ENCODE peak calls at places on chromosomes 3 and 15, in five cellular contexts. F is ovary, I is heart left ventricle, W is IMR-90, T is Peyer's patch. S is an unnamed sample.

GRCh38 chr3:140188285-140188684 is 253.3 kb downstream of the CLSTN2 start:
- DNase-seq in F (no peak), I (peak; percentile 39), W (no peak), T (no peak), S (no peak)

GRCh38 chr3:157148123-157148889 is 11.6 kb downstream of the CCNL1 start:
- DNase-seq in F (no peak), I (no peak), W (no peak), T (no peak), S (no peak)

GRCh38 chr3:168249539-168250414 is 154.1 kb upstream of the GOLIM4 start:
- DNase-seq in F (peak; percentile 46), I (peak; percentile 58), W (peak; percentile 63), T (peak; percentile 62), S (peak; percentile 85)

GRCh38 chr3:3799173-3800075 is at the start of gene LRRN1:
- DNase-seq in F (peak; percentile 83), I (peak; percentile 46), W (no peak), T (peak; percentile 76), S (peak; percentile 93)

GRCh38 chr3:37862712-37863551 is 1.3 kb downstream of the CTDSPL start:
- DNase-seq in F (no peak), I (no peak), W (peak; percentile 75), T (no peak), S (peak; percentile 58)

GRCh38 chr3:124263168-124263567 is 271.2 kb upstream of the ROPN1 start:
- DNase-seq in F (no peak), I (no peak), W (peak; percentile 97), T (no peak), S (no peak)

GRCh38 chr3:9778102-9778501 is 8.4 kb upstream of the CAMK1 start:
- DNase-seq in F (no peak), I (no peak), W (peak; percentile 82), T (no peak), S (peak; percentile 19)

GRCh38 chr15:25890532-25890931 is 27.4 kb upstream of the ATP10A start:
- DNase-seq in F (no peak), I (no peak), W (no peak), T (no peak), S (no peak)

DNA sequence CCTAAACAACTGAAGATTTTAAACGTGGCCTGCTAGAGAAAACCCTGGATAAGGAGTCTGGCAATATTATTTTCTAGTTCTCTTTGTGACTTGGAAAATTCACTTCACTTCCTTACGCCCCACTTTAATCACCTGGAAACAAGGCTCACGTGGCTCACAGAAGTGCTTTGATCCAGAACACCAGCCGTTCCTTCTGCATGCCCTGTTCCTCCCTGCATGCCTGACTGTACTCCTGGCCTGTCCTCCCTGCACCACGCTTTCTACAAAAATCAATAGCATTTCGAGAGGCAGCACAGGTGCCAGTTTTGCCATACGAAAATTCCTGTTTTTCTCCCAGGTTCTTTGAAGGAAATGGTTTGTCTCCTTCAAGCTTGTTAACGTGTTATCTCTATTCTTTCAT is 474.2 kb upstream of the RGMA start:
- DNase-seq in F (no peak), I (no peak), W (no peak), T (no peak), S (no peak)
- H3K27me3 ChIP-seq in F (no peaks in the 10 kb centered on the region), I (no peaks in the 10 kb centered on the region), W (no peaks in the 10 kb centered on the region), T (no peaks in the 10 kb centered on the region), S (no peaks in the 10 kb centered on the region)

GRCh38 chr3:187040637-187041361 is 98.5 kb downstream of the RPL39L start:
- DNase-seq in F (no peak), I (no peak), W (peak; percentile 56), T (no peak), S (no peak)
- TF ChIP-seq POLR2A in F (no peak), I (no peak), W (no peak), T (no peak), S (no peak)

GRCh38 chr3:149621218-149622005 is 36.4 kb downstream of the WWTR1 start:
- DNase-seq in F (no peak), I (no peak), W (peak; percentile 92), T (no peak), S (no peak)
- H3K27ac ChIP-seq in F (no peak overlapping the region), I (peak overlapping the region; percentile 73), W (no peak overlapping the region), T (no peak overlapping the region), S (no peak overlapping the region)

DNA sequence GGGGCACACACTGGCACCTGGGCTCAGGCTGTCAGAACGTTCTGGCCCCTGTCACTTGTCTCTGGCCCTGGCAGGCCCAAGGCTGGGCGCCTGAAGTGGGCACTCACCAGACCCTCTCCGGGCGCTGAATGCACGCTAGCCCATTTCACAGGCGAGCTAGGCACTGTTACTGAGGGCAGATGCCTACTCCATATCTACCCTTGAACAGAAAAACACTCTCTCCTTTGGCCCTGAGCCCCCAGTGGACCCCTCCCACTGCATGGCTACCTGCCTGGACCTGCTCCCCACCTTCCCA is 42.3 kb upstream of the IQSEC1 start:
- DNase-seq in F (no peak), I (no peak), W (no peak), T (peak; percentile 31), S (peak; percentile 47)
- H3K27me3 ChIP-seq in F (no peaks in the 10 kb centered on the region), I (no peaks in the 10 kb centered on the region), W (peaks cover 13% of the 10 kb centered on the region), T (no peaks in the 10 kb centered on the region), S (no peaks in the 10 kb centered on the region)

GRCh38 chr3:15756505-15756904 is 41.3 kb downstream of the ANKRD28 start:
- DNase-seq in F (no peak), I (no peak), W (no peak), T (no peak), S (no peak)
- TF ChIP-seq POLR2A in F (no peak), I (no peak), W (no peak), T (no peak), S (no peak)

DNA sequence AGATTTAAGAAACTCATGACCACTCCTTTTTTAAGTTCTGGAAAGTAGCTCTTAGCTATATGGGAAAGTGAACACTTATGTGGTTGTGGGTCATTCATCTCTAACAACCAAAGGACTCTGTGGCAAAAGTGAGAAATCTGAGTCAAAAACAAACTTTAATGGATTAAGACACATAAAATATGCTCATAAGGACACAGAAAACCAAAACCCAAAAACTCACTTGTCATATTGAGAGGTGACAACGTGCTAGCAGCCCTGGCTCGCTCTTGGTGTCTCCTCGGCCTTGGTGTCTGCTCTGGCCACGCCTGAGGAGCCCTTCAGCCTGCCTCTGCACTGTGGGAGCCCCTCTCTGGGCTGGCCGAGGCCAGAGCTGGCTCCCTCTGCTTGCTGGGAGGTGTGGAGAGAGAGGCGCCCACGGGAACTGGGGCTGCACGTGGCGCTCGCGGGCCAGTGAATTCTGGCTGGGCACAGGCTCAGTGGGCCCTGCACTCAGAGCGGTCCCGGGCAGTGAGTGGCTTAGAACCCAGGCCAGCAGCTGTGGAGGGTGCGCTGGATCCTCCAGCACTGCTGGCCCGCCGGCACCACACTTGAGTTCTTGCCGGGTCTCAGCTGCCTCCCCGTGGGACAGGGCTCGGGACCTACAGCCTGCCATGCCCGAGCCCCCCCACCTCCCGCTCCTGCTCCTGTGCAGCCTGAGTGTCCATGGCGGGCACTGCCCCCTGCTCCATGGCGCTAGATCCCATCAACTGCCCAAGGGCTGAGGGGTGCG is 30.3 kb upstream of the SKIL start:
- DNase-seq in F (no peak), I (no peak), W (no peak), T (no peak), S (no peak)
- H3K27ac ChIP-seq in F (no peak overlapping the region), I (no peak overlapping the region), W (no peak overlapping the region), T (no peak overlapping the region), S (no peak overlapping the region)

S was measured in spleen.